ENCODE peak calls at places on chromosomes 6 and 20, in four cellular contexts. V is esophagus squamous epithelium, O is mesenchymal stem cell, W is tibial artery. Y is an unnamed sample. For H3K36me3, the result is how much of the 10 kb centered on the place peaks cover.

GRCh38 chr6:2971420-2972218 is at the start of gene SERPINB6:
- DNase-seq in V (no peak), O (peak), W (peak), Y (peak)

GRCh38 chr6:11744753-11745152 is 33.9 kb downstream of the ADTRP start:
- DNase-seq in V (no peak), O (peak), W (peak), Y (peak)

GRCh38 chr6:72721346-72721745 is 99.5 kb downstream of the KCNQ5 start:
- DNase-seq in V (no peak), O (peak), W (no peak), Y (no peak)

GRCh38 chr6:100463685-100464161 is 998 bp downstream of the SIM1 start:
- DNase-seq in V (no peak), O (no peak), W (no peak), Y (no peak)

GRCh38 chr6:56759521-56759920 is 116.8 kb upstream of the DST start:
- DNase-seq in V (no peak), O (no peak), W (no peak), Y (no peak)

GRCh38 chr6:24926192-24926591 is 9.6 kb downstream of the RIPOR2 start:
- DNase-seq in V (no peak), O (no peak), W (no peak), Y (no peak)

GRCh38 chr6:82040405-82041221 is 206.9 kb downstream of the IBTK start:
- DNase-seq in V (no peak), O (peak), W (peak), Y (no peak)

GRCh38 chr20:33680681-33681080 is 5.5 kb downstream of the E2F1 start:
- DNase-seq in V (no peak), O (no peak), W (no peak), Y (no peak)

GRCh38 chr20:11030351-11030750 is 356.6 kb upstream of the JAG1 start:
- DNase-seq in V (no peak), O (no peak), W (no peak), Y (no peak)

GRCh38 chr20:64108731-64109389 is 1.5 kb upstream of the NPBWR2 start:
- DNase-seq in V (no peak), O (no peak), W (no peak), Y (peak)

GRCh38 chr6:40953486-40953885 is 85.5 kb downstream of the UNC5CL start:
- DNase-seq in V (no peak), O (no peak), W (no peak), Y (no peak)

GRCh38 chr6:31178143-31179041 is 7.9 kb upstream of the POU5F1 start:
- DNase-seq in V (no peak), O (no peak), W (no peak), Y (no peak)

GRCh38 chr20:37317316-37317715 is 27.9 kb downstream of the MANBAL start:
- DNase-seq in V (no peak), O (no peak), W (no peak), Y (no peak)

GRCh38 chr6:135995160-135995898 is 143.8 kb downstream of the PDE7B start:
- DNase-seq in V (no peak), O (peak), W (no peak), Y (no peak)

GRCh38 chr6:15457903-15458530 is 204.8 kb downstream of the DTNBP1 start:
- DNase-seq in V (no peak), O (no peak), W (no peak), Y (no peak)

GRCh38 chr20:5865604-5866003 is 84.7 kb downstream of the TRMT6 start:
- DNase-seq in V (no peak), O (no peak), W (no peak), Y (no peak)

GRCh38 chr6:157865249-157865648 is 42.2 kb downstream of the SNX9 start:
- DNase-seq in V (no peak), O (no peak), W (no peak), Y (no peak)

GRCh38 chr6:170313716-170314295 is 7.2 kb downstream of the FAM120B start:
- DNase-seq in V (no peak), O (peak), W (no peak), Y (peak)

GRCh38 chr20:9949563-9949962 is 85.2 kb upstream of the ANKEF1 start:
- DNase-seq in V (no peak), O (no peak), W (no peak), Y (no peak)
- H3K27ac ChIP-seq in V (no peak), O (no peak), W (no peak), Y (no peak)

DNA sequence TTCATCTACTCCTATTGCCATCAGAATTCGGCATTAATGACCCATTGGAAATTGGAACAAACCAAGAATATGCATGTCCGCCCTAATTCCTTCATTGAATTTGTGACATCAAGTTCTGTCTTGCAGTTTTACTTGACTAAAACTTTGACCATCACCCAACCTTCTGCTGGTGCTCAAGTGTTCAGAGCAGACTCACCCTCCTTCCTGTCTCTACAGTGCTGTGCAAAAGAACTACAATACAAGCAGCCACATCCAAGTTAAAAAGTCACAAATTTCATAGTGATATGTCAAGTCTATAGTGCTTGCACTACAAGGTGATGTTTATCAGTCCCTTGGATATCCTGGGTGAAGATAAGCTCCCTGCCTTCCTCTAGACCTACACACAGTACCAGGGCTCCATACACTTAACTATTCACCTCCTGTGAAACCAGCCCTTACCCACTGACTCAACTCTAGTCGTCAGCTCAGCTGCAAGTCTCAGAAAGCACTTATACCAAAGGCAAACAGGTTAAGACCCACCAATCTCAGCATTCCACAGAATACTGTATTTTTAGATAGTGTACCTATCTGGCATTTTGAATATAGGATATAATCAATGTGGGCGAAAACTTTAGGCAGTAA is 23.6 kb downstream of the SNX5 start:
- DNase-seq in V (no peak), O (no peak), W (no peak), Y (no peak)
- H3K36me3 ChIP-seq in V (half or more), O (under half), W (half or more), Y (half or more)

DNA sequence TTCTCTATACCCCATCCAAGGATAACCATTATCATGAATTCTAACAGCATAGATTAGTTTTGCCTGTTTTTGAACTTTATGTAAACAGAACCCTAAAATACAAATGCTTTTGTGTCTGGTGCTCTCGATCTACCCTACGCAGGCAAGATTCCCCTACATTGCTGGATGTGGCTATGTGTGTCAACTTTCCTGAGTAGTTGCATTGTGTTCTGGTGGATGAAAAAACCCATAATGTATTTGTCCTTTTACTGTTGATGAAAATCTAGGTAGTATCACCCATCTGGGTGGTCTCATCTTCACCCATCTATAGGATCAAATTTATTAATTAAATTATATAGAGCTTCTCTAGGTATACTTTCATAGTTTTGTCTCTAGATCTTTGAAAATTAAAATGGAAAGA is 211.7 kb downstream of the ANKRD60 start:
- DNase-seq in V (no peak), O (no peak), W (no peak), Y (no peak)
- H3K27ac ChIP-seq in V (no peak), O (no peak), W (peak), Y (no peak)

GRCh38 chr20:47236639-47236900 is 119.9 kb downstream of the ZMYND8 start:
- DNase-seq in V (no peak), O (no peak), W (no peak), Y (no peak)
- H3K36me3 ChIP-seq in V (under half), O (under half), W (under half), Y (half or more)

DNA sequence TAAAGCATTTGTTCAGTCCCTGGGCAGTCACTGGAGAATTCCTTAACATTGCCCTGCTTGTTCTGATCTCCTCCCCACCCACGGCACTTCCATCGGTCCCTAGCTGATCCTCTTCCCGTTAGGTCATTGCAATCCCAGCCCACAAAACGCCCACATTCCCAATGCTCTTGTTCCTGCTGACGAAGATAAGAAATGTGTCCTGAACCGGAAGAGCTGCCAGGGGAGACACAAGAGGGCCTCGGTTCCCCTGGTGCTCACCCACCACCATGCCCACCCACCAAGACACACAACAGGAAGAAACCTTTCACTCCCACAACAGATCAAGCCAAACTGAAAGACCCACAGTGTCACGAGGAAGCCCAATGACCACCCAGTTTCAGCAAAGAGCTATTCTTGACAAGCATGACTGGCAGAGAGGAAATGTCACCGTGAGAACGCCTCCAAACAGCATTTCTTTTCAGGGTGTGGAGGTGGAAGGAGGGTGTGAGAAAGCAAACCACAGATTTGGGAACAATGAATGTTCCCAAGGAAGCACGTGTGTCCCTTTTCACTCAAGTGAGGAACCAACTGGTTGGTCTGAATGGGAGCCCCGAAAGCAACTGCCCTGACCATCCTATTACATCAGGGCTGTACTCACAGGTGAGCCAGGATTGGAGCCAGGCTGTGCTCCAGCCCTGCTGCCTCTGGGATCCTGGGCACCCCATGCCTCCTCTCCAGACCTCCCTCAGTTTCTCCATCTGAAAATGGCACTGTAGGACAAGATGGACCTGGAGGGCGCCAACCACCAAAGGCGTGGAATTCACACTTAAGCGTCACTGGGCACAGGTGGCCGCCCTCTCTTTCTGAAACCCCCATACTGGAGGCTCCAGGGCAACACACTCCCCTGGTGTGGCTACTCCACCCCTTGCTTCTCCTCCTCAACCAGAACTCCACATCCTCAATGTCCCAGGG is 97.5 kb downstream of the ZMYND8 start:
- DNase-seq in V (no peak), O (no peak), W (peak), Y (no peak)
- H3K27ac ChIP-seq in V (peak), O (no peak), W (peak), Y (peak)

GRCh38 chr6:148551226-148551625 is 195.6 kb upstream of the UST start:
- DNase-seq in V (no peak), O (no peak), W (no peak), Y (no peak)
- H3K36me3 ChIP-seq in V (under half), O (under half), W (half or more), Y (under half)

GRCh38 chr6:134394905-134395304 is 77.0 kb upstream of the SGK1 start:
- DNase-seq in V (no peak), O (no peak), W (no peak), Y (no peak)
- H3K27ac ChIP-seq in V (peak), O (no peak), W (no peak), Y (no peak)

DNA sequence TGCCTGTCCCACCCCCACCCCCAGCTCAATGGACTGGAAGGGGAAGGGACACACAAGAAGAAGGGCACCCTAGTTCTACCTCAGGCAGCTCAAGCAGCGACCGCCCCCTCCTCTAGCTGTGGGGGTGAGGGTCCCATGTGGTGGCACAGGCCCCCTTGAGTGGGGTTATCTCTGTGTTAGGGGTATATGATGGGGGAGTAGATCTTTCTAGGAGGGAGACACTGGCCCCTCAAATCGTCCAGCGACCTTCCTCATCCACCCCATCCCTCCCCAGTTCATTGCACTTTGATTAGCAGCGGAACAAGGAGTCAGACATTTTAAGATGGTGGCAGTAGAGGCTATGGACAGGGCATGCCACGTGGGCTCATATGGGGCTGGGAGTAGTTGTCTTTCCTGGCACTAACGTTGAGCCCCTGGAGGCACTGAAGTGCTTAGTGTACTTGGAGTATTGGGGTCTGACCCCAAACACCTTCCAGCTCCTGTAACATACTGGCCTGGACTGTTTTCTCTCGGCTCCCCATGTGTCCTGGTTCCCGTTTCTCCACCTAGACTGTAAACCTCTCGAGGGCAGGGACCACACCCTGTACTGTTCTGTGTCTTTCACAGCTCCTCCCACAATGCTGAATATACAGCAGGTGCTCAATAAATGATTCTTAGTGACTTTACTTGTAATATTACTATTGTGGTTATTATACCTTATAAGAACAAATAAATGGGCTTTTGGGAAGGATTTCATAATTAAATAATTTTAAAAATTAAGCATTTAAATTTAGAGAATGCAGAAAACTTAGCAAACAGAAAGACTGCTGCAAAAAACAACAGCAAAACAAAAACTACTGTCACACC is 8.4 kb downstream of the CDKN1A start:
- DNase-seq in V (no peak), O (peak), W (no peak), Y (no peak)
- H3K36me3 ChIP-seq in V (under half), O (half or more), W (half or more), Y (under half)

DNA sequence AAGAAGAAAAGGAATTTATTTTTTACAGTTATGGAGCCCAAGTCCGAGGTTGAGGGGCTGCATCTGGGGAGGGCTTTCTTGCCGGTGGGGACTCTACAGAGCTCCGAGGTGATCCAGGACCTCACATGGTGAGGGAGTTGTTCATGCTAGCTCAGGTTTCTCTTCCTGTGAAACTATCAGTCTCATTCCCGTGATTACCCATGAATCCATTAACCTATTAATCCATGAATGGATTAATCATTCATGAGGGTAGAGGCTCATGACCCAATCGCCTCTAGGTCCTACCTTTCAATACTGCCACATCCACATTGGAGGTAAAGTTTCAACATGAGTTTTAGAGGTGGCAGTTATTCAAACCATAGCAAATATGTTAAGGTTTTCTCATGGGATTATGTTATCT is 3.8 kb downstream of the DSE start:
- DNase-seq in V (no peak), O (no peak), W (no peak), Y (no peak)
- H3K27ac ChIP-seq in V (peak), O (no peak), W (no peak), Y (no peak)

GRCh38 chr6:83168556-83168955 is 24.5 kb downstream of the PGM3 start:
- DNase-seq in V (no peak), O (no peak), W (no peak), Y (no peak)

GRCh38 chr6:83169096-83169495 is 24.0 kb downstream of the PGM3 start:
- DNase-seq in V (no peak), O (no peak), W (no peak), Y (no peak)

GRCh38 chr6:83167726-83168278 is 25.3 kb downstream of the PGM3 start:
- DNase-seq in V (no peak), O (no peak), W (no peak), Y (no peak)

DNA sequence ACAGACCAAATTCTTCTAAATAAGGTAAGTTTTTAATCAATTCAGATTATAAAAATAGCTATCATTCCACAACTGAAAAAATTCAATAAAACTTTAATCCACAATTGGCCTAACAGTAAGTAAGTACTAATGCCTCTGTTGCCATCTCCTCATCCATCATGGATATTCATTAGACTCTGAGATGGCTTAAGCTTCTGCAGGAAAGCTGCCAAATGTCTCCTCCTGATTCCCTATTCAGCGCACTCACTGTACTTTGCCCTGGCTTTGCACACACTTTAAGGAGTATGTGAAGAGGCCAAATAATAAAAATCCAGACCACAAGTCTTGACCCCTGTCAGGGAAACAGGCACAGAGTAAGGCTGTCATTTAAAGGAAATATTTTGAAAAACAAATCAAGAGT is 23.6 kb downstream of the PGM3 start:
- DNase-seq in V (no peak), O (no peak), W (no peak), Y (no peak)
- H3K36me3 ChIP-seq in V (under half), O (under half), W (half or more), Y (under half)

Y was measured in gastrocnemius medialis.